ENCODE peak calls at places on chromosome X, in four cellular contexts. E is neuronal stem cell, J is A549, N is cardiac muscle cell. C is an unnamed sample.
A peak's percentile ranks its signal among the peaks of the same experiment; 100 is the strongest.

GRCh38 chrX:331145-331771 is 12.7 kb upstream of the GTPBP6 start:
- DNase-seq in E (no peak), J (no peak), N (peak; percentile 51), C (no peak)

GRCh38 chrX:39331062-39331704 is 529.9 kb downstream of the MID1IP1 start:
- DNase-seq in E (no peak), J (no peak), N (no peak), C (no peak)

GRCh38 chrX:49308604-49309269 is 5.3 kb downstream of the GAGE10 start:
- DNase-seq in E (no peak), J (no peak), N (peak; percentile 55), C (no peak)

GRCh38 chrX:154029439-154029838 is 9.7 kb upstream of the IRAK1 start:
- DNase-seq in E (no peak), J (peak; percentile 21), N (no peak), C (no peak)

GRCh38 chrX:120761810-120762209 is 113.9 kb downstream of the CT47B1 start:
- DNase-seq in E (no peak), J (peak; percentile 43), N (peak; percentile 71), C (no peak)

GRCh38 chrX:2321411-2321810 is 179.4 kb downstream of the DHRSX start:
- DNase-seq in E (no peak), J (no peak), N (no peak), C (no peak)

GRCh38 chrX:1242901-1243402 is 25.7 kb upstream of the CSF2RA start:
- DNase-seq in E (no peak), J (peak; percentile 59), N (no peak), C (no peak)

GRCh38 chrX:22520128-22520828 is 247.6 kb downstream of the CBLL2 start:
- DNase-seq in E (no peak), J (no peak), N (no peak), C (no peak)

GRCh38 chrX:102745513-102746133 is 25.1 kb downstream of the GPRASP3 start:
- DNase-seq in E (peak; percentile 48), J (no peak), N (peak; percentile 4), C (no peak)

GRCh38 chrX:154308108-154308946 is 12.7 kb downstream of the TKTL1 start:
- DNase-seq in E (peak; percentile 36), J (peak; percentile 53), N (peak; percentile 55), C (peak; percentile 39)

GRCh38 chrX:107470971-107471370 is 21.5 kb downstream of the FRMPD3 start:
- DNase-seq in E (no peak), J (no peak), N (no peak), C (no peak)
- H3K4me1 ChIP-seq in E (no peaks in the 10 kb centered on the region), J (no peaks in the 10 kb centered on the region), N (no peaks in the 10 kb centered on the region), C (no peaks in the 10 kb centered on the region)

DNA sequence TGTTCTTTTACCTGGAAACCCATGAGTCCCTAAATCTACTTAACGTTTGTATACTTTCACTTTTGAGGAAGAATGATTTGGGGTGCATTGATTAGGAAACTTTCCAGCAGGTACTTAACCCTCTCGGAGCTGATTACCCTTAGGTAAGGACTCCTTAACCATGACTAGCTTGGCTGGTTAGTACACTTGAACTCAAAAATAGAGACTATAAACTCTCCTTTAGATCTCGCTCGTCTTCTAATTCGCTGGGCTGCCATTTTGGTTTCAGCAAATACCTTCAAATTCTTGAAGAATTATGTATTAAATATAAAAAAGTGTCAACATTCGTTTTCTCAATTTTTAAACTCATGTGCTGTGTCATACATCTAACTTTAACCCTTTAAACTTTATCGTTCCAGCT is 2.0 kb downstream of the USP9X start:
- DNase-seq in E (no peak), J (no peak), N (no peak), C (no peak)
- H3K4me1 ChIP-seq in E (peaks cover 3% of the 10 kb centered on the region), J (peaks cover 47% of the 10 kb centered on the region), N (peaks cover 21% of the 10 kb centered on the region), C (peaks cover 3% of the 10 kb centered on the region)

GRCh38 chrX:129510331-129510730 is 13.0 kb downstream of the SMARCA1 start:
- DNase-seq in E (no peak), J (no peak), N (no peak), C (no peak)
- H3K4me1 ChIP-seq in E (no peaks in the 10 kb centered on the region), J (no peaks in the 10 kb centered on the region), N (no peaks in the 10 kb centered on the region), C (no peaks in the 10 kb centered on the region)

DNA sequence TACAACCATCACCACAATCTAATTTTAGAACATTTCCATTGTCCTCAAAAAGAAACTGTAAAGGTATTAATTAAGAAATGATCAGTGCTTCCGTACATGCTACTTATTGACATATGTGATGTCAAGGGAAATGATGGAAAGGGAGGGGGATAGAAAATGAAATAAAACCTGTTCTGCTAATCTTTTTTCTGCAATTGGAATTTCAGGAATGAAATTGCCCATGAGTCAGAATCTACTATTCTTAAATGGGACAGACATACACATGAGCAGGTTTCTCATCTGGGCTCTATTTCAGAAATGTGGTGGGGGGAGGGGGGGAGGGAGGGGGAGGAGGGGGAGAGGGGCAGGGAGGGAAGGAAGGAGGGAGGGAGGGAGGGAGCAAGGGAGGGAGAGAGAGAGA is 91.0 kb downstream of the SHROOM4 start:
- DNase-seq in E (no peak), J (no peak), N (no peak), C (no peak)
- H3K4me1 ChIP-seq in E (no peaks in the 10 kb centered on the region), J (no peaks in the 10 kb centered on the region), N (no peaks in the 10 kb centered on the region), C (no peaks in the 10 kb centered on the region)

GRCh38 chrX:20514358-20514757 is 247.6 kb upstream of the RPS6KA3 start:
- DNase-seq in E (no peak), J (peak; percentile 60), N (peak; percentile 69), C (no peak)
- H3K4me1 ChIP-seq in E (no peaks in the 10 kb centered on the region), J (peaks cover 29% of the 10 kb centered on the region), N (peaks cover 5% of the 10 kb centered on the region), C (no peaks in the 10 kb centered on the region)

GRCh38 chrX:119497185-119497584 is 28.9 kb downstream of the SLC25A5 start:
- DNase-seq in E (no peak), J (no peak), N (no peak), C (no peak)
- H3K4me1 ChIP-seq in E (peaks cover 7% of the 10 kb centered on the region), J (peaks cover 53% of the 10 kb centered on the region), N (no peaks in the 10 kb centered on the region), C (peaks cover 2% of the 10 kb centered on the region)

GRCh38 chrX:132480581-132481203 is 8.1 kb downstream of the MBNL3 start:
- DNase-seq in E (no peak), J (no peak), N (peak; percentile 64), C (no peak)
- H3K4me1 ChIP-seq in E (peaks cover 17% of the 10 kb centered on the region), J (no peaks in the 10 kb centered on the region), N (peaks cover 9% of the 10 kb centered on the region), C (no peaks in the 10 kb centered on the region)

DNA sequence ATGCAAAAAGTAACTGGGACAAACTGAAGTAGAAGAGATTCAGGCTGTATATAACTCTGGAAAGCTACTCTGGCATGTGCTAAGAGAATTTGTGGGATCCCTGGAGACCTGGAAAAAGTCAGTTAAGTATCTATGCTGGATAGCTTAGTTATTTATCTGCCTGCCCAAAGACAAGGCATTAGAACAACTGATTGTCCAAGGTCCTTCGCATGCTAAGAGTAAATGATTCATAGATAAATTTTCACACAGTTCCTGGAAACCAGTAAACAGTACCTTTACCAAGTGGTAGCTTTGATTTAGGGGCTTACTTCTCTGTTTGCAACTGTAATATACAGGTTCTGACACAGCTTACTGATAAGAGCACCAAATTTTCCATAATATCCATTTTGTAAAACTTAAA is 104.8 kb downstream of the ATP11C start:
- DNase-seq in E (no peak), J (peak; percentile 2), N (no peak), C (no peak)
- H3K4me1 ChIP-seq in E (peaks cover 3% of the 10 kb centered on the region), J (peaks cover 48% of the 10 kb centered on the region), N (peaks cover 22% of the 10 kb centered on the region), C (no peaks in the 10 kb centered on the region)

GRCh38 chrX:71098951-71099506 is 3.4 kb downstream of the FOXO4 start:
- DNase-seq in E (no peak), J (no peak), N (no peak), C (peak; percentile 72)

GRCh38 chrX:71095971-71096701 is 485 bp downstream of the FOXO4 start:
- DNase-seq in E (no peak), J (no peak), N (no peak), C (peak; percentile 25)

GRCh38 chrX:71096702-71097032 is 1.0 kb downstream of the FOXO4 start:
- DNase-seq in E (no peak), J (no peak), N (no peak), C (no peak)

GRCh38 chrX:71099736-71100135 is 4.1 kb downstream of the FOXO4 start:
- DNase-seq in E (no peak), J (no peak), N (no peak), C (peak; percentile 57)

GRCh38 chrX:71098302-71098701 is 2.7 kb downstream of the FOXO4 start:
- DNase-seq in E (no peak), J (peak; percentile 55), N (peak; percentile 56), C (no peak)
- H3K4me1 ChIP-seq in E (peaks cover 6% of the 10 kb centered on the region), J (peaks cover 6% of the 10 kb centered on the region), N (peaks cover 11% of the 10 kb centered on the region), C (peaks cover 21% of the 10 kb centered on the region)